ENCODE peak calls at places on chromosome 7, in five cellular contexts. Z is tibial artery, S is ovary, K is WTC11, W is cardiac muscle cell. E is an unnamed sample.

GRCh38 chr7:122768827-122769226 is 66.1 kb upstream of the RNF148 start:
- DNase-seq in W (no peak), S (no peak), Z (no peak), K (no peak), E (no peak)

GRCh38 chr7:127776776-127777390 is 124.9 kb downstream of the SND1 start:
- DNase-seq in S (no peak), W (peak), Z (no peak), K (no peak), E (no peak)

GRCh38 chr7:102128303-102128702 is 158.4 kb upstream of the SH2B2 start:
- DNase-seq in K (no peak), W (no peak), S (no peak), Z (no peak), E (no peak)

GRCh38 chr7:152881893-152882292 is 122.3 kb downstream of the ACTR3B start:
- DNase-seq in W (no peak), S (no peak), Z (no peak), K (no peak), E (no peak)

GRCh38 chr7:147756290-147756689 is 834.3 kb upstream of the C7orf33 start:
- DNase-seq in Z (no peak), K (no peak), S (no peak), W (no peak), E (no peak)

GRCh38 chr7:92737706-92738105 is 98.7 kb downstream of the CDK6 start:
- DNase-seq in S (no peak), W (no peak), K (no peak), Z (no peak), E (no peak)

GRCh38 chr7:2015251-2015871 is 217.4 kb downstream of the MAD1L1 start:
- DNase-seq in Z (peak), W (no peak), K (peak), S (peak), E (no peak)

GRCh38 chr7:95686109-95686508 is 86.2 kb upstream of the DYNC1I1 start:
- DNase-seq in Z (peak), W (peak), S (peak), K (peak), E (peak)

GRCh38 chr7:98323597-98324322 is 42.3 kb downstream of the BRI3 start:
- DNase-seq in S (no peak), Z (peak), K (peak), W (peak), E (no peak)

GRCh38 chr7:134435161-134435920 is 23.6 kb downstream of the AKR1B1 start:
- DNase-seq in S (no peak), W (peak), K (no peak), Z (no peak), E (no peak)

GRCh38 chr7:91288208-91288824 is 24.1 kb downstream of the FZD1 start:
- DNase-seq in K (peak), Z (no peak), W (peak), S (no peak), E (peak)

GRCh38 chr7:137245890-137246289 is 97.6 kb downstream of the PTN start:
- DNase-seq in S (no peak), W (no peak), K (no peak), Z (no peak), E (no peak)

GRCh38 chr7:151598045-151598444 is 78.3 kb upstream of the RHEB start:
- DNase-seq in W (peak), K (no peak), Z (no peak), S (no peak), E (no peak)

GRCh38 chr7:12493407-12493806 is 77.1 kb upstream of the SCIN start:
- DNase-seq in W (peak), Z (no peak), K (no peak), S (no peak), E (no peak)

E was measured in uterus.